ENCODE peak calls at places on chromosomes 6 and 20, in eight cellular contexts. One of them, this sample, is unnamed.

GRCh38 chr20:43066061-43066575 is 123.6 kb downstream of the PTPRT start:
- DNase-seq in astrocyte of the cerebellum: no peak
- DNase-seq in left lung: no peak
- DNase-seq in heart right ventricle: no peak
- DNase-seq in sigmoid colon: no peak
- DNase-seq in NB4: no peak
- DNase-seq in fibroblast of mammary gland: no peak
- DNase-seq in ovary: no peak
- DNase-seq in this sample: no peak

GRCh38 chr6:3876866-3877265 is 27.7 kb downstream of the FAM50B start:
- DNase-seq in astrocyte of the cerebellum: no peak
- DNase-seq in left lung: no peak
- DNase-seq in heart right ventricle: no peak
- DNase-seq in sigmoid colon: no peak
- DNase-seq in NB4: no peak
- DNase-seq in fibroblast of mammary gland: peak
- DNase-seq in ovary: no peak
- DNase-seq in this sample: no peak

GRCh38 chr20:20237093-20237959 is 130.6 kb upstream of the INSM1 start:
- DNase-seq in astrocyte of the cerebellum: peak
- DNase-seq in left lung: no peak
- DNase-seq in heart right ventricle: no peak
- DNase-seq in sigmoid colon: no peak
- DNase-seq in NB4: peak
- DNase-seq in fibroblast of mammary gland: peak
- DNase-seq in ovary: no peak
- DNase-seq in this sample: peak

GRCh38 chr6:152026291-152026690 is 218.8 kb downstream of the ESR1 start:
- DNase-seq in astrocyte of the cerebellum: no peak
- DNase-seq in left lung: no peak
- DNase-seq in heart right ventricle: no peak
- DNase-seq in sigmoid colon: no peak
- DNase-seq in NB4: no peak
- DNase-seq in fibroblast of mammary gland: no peak
- DNase-seq in ovary: no peak
- DNase-seq in this sample: no peak

GRCh38 chr6:113149511-113149910 is 707.6 kb upstream of the MARCKS start:
- DNase-seq in astrocyte of the cerebellum: no peak
- DNase-seq in left lung: no peak
- DNase-seq in heart right ventricle: no peak
- DNase-seq in sigmoid colon: no peak
- DNase-seq in NB4: no peak
- DNase-seq in fibroblast of mammary gland: peak
- DNase-seq in ovary: no peak
- DNase-seq in this sample: no peak

GRCh38 chr20:57712851-57713504 is 3.2 kb upstream of the PMEPA1 start:
- DNase-seq in astrocyte of the cerebellum: no peak
- DNase-seq in left lung: no peak
- DNase-seq in heart right ventricle: no peak
- DNase-seq in sigmoid colon: no peak
- DNase-seq in NB4: no peak
- DNase-seq in fibroblast of mammary gland: no peak
- DNase-seq in ovary: no peak
- DNase-seq in this sample: no peak

GRCh38 chr20:64188682-64189529 is 24.7 kb downstream of the MYT1 start:
- DNase-seq in astrocyte of the cerebellum: no peak
- DNase-seq in left lung: no peak
- DNase-seq in heart right ventricle: no peak
- DNase-seq in sigmoid colon: no peak
- DNase-seq in NB4: no peak
- DNase-seq in fibroblast of mammary gland: peak
- DNase-seq in ovary: no peak
- DNase-seq in this sample: peak

GRCh38 chr6:133953634-133954415 is 801 bp downstream of the TBPL1 start:
- DNase-seq in astrocyte of the cerebellum: no peak
- DNase-seq in left lung: no peak
- DNase-seq in heart right ventricle: no peak
- DNase-seq in sigmoid colon: no peak
- DNase-seq in NB4: peak
- DNase-seq in fibroblast of mammary gland: no peak
- DNase-seq in ovary: no peak
- DNase-seq in this sample: no peak

GRCh38 chr6:157954150-157955117 is 27.2 kb upstream of the SYNJ2 start:
- DNase-seq in astrocyte of the cerebellum: no peak
- DNase-seq in left lung: no peak
- DNase-seq in heart right ventricle: no peak
- DNase-seq in sigmoid colon: no peak
- DNase-seq in NB4: peak
- DNase-seq in fibroblast of mammary gland: peak
- DNase-seq in ovary: no peak
- DNase-seq in this sample: peak

GRCh38 chr20:2955257-2955950 is 82.1 kb downstream of the PTPRA start:
- DNase-seq in astrocyte of the cerebellum: no peak
- DNase-seq in left lung: no peak
- DNase-seq in heart right ventricle: no peak
- DNase-seq in sigmoid colon: no peak
- DNase-seq in NB4: peak
- DNase-seq in fibroblast of mammary gland: no peak
- DNase-seq in ovary: no peak
- DNase-seq in this sample: peak

GRCh38 chr20:35286899-35287508 is 2.4 kb upstream of the EIF6 start:
- DNase-seq in astrocyte of the cerebellum: no peak
- DNase-seq in left lung: peak
- DNase-seq in heart right ventricle: no peak
- DNase-seq in sigmoid colon: no peak
- DNase-seq in NB4: no peak
- DNase-seq in fibroblast of mammary gland: no peak
- DNase-seq in ovary: no peak
- DNase-seq in this sample: no peak

GRCh38 chr20:35284267-35284991 is at the start of gene EIF6:
- DNase-seq in astrocyte of the cerebellum: peak
- DNase-seq in left lung: peak
- DNase-seq in heart right ventricle: peak
- DNase-seq in sigmoid colon: peak
- DNase-seq in NB4: peak
- DNase-seq in fibroblast of mammary gland: peak
- DNase-seq in ovary: peak
- DNase-seq in this sample: peak

GRCh38 chr20:35286077-35286898 is 1.7 kb upstream of the EIF6 start:
- DNase-seq in astrocyte of the cerebellum: no peak
- DNase-seq in left lung: no peak
- DNase-seq in heart right ventricle: no peak
- DNase-seq in sigmoid colon: no peak
- DNase-seq in NB4: no peak
- DNase-seq in fibroblast of mammary gland: no peak
- DNase-seq in ovary: no peak
- DNase-seq in this sample: no peak

GRCh38 chr20:35284992-35285805 is 627 bp upstream of the EIF6 start:
- DNase-seq in astrocyte of the cerebellum: no peak
- DNase-seq in left lung: no peak
- DNase-seq in heart right ventricle: no peak
- DNase-seq in sigmoid colon: no peak
- DNase-seq in NB4: no peak
- DNase-seq in fibroblast of mammary gland: no peak
- DNase-seq in ovary: no peak
- DNase-seq in this sample: no peak

DNA sequence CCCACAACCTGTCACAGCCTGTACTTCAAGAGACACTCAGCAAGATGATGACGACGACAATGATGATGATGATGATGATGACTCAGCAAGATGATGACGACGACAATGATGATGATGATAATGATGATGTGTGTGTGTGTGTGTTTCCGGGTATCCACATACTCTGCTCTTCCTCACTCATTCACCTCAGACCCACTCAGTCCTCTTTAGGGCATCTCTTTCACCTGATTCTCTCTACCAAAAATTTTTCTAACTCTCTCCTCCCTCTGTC is 1.2 kb upstream of the EIF6 start:
- DNase-seq in astrocyte of the cerebellum: no peak
- DNase-seq in left lung: no peak
- DNase-seq in heart right ventricle: no peak
- DNase-seq in sigmoid colon: no peak
- DNase-seq in NB4: no peak
- DNase-seq in fibroblast of mammary gland: peak
- DNase-seq in ovary: no peak
- DNase-seq in this sample: no peak
- H3K4me3 ChIP-seq in astrocyte of the cerebellum: no peak
- H3K4me3 ChIP-seq in left lung: no peak
- H3K4me3 ChIP-seq in heart right ventricle: no peak
- H3K4me3 ChIP-seq in sigmoid colon: no peak
- H3K4me3 ChIP-seq in NB4: no peak
- H3K4me3 ChIP-seq in fibroblast of mammary gland: no peak
- H3K4me3 ChIP-seq in ovary: no peak
- H3K4me3 ChIP-seq in this sample: no peak

DNA sequence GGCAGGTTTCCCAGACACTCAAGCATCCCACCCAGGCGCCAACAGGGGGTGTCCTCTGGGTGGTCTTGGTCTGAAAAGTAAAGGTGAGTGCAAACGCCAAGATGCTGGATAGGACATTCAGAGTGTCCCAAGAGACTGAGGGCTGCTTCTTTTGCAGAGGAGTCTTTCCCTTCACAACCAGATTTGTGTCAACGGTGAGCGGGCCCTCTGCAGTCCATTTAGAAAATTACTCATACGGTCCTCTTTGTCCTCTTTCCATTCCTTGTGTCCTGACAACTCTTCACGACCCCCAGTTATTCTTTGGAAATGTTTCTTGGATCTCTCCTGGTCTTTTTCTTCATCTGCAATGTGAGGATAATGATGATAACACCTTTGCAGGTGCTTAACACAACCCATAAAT is 257.8 kb downstream of the CDC5L start:
- DNase-seq in astrocyte of the cerebellum: no peak
- DNase-seq in left lung: no peak
- DNase-seq in heart right ventricle: no peak
- DNase-seq in sigmoid colon: no peak
- DNase-seq in NB4: peak
- DNase-seq in fibroblast of mammary gland: no peak
- DNase-seq in ovary: no peak
- DNase-seq in this sample: peak
- TF ChIP-seq CTCF in astrocyte of the cerebellum: no peak
- TF ChIP-seq CTCF in left lung: no peak
- TF ChIP-seq CTCF in heart right ventricle: no peak
- TF ChIP-seq CTCF in sigmoid colon: no peak
- TF ChIP-seq CTCF in NB4: no peak
- TF ChIP-seq CTCF in fibroblast of mammary gland: no peak
- TF ChIP-seq CTCF in ovary: no peak
- TF ChIP-seq CTCF in this sample: peak

GRCh38 chr6:106512958-106513480 is 116.3 kb downstream of the RTN4IP1 start:
- DNase-seq in astrocyte of the cerebellum: no peak
- DNase-seq in left lung: no peak
- DNase-seq in heart right ventricle: no peak
- DNase-seq in sigmoid colon: no peak
- DNase-seq in NB4: no peak
- DNase-seq in fibroblast of mammary gland: peak
- DNase-seq in ovary: no peak
- DNase-seq in this sample: no peak

GRCh38 chr6:106511274-106512047 is 117.8 kb downstream of the RTN4IP1 start:
- DNase-seq in astrocyte of the cerebellum: no peak
- DNase-seq in left lung: peak
- DNase-seq in heart right ventricle: no peak
- DNase-seq in sigmoid colon: peak
- DNase-seq in NB4: peak
- DNase-seq in fibroblast of mammary gland: peak
- DNase-seq in ovary: peak
- DNase-seq in this sample: no peak

GRCh38 chr6:106514281-106514885 is 114.9 kb downstream of the RTN4IP1 start:
- DNase-seq in astrocyte of the cerebellum: no peak
- DNase-seq in left lung: no peak
- DNase-seq in heart right ventricle: no peak
- DNase-seq in sigmoid colon: no peak
- DNase-seq in NB4: no peak
- DNase-seq in fibroblast of mammary gland: no peak
- DNase-seq in ovary: no peak
- DNase-seq in this sample: no peak

GRCh38 chr6:106512048-106512957 is 117.0 kb downstream of the RTN4IP1 start:
- DNase-seq in astrocyte of the cerebellum: no peak
- DNase-seq in left lung: peak
- DNase-seq in heart right ventricle: peak
- DNase-seq in sigmoid colon: peak
- DNase-seq in NB4: peak
- DNase-seq in fibroblast of mammary gland: peak
- DNase-seq in ovary: peak
- DNase-seq in this sample: no peak

DNA sequence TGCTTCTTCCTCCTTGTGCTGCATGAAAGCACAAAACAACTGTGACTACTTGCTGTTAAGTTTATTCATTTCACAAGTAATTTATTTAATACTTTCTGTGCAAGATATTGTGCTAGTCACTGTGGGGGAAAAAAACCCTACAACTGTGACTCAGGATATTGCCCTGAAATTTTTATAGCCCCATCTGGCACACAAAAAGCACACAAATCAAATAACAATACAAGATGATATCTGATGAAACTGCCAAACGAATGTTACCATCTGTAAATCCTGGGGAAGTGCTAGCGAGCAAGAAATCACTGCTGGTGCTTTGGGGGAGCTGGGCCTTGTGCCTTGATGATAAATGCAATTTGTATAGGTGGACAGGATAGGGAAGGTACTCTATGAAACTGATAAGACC is 115.5 kb downstream of the RTN4IP1 start:
- DNase-seq in astrocyte of the cerebellum: no peak
- DNase-seq in left lung: no peak
- DNase-seq in heart right ventricle: no peak
- DNase-seq in sigmoid colon: no peak
- DNase-seq in NB4: peak
- DNase-seq in fibroblast of mammary gland: peak
- DNase-seq in ovary: no peak
- DNase-seq in this sample: no peak
- H3K4me3 ChIP-seq in astrocyte of the cerebellum: peak
- H3K4me3 ChIP-seq in left lung: no peak
- H3K4me3 ChIP-seq in heart right ventricle: peak
- H3K4me3 ChIP-seq in sigmoid colon: no peak
- H3K4me3 ChIP-seq in NB4: peak
- H3K4me3 ChIP-seq in fibroblast of mammary gland: peak
- H3K4me3 ChIP-seq in ovary: no peak
- H3K4me3 ChIP-seq in this sample: no peak

GRCh38 chr6:118269659-118270058 is 278.4 kb upstream of the PLN start:
- DNase-seq in astrocyte of the cerebellum: no peak
- DNase-seq in left lung: no peak
- DNase-seq in heart right ventricle: no peak
- DNase-seq in sigmoid colon: no peak
- DNase-seq in NB4: no peak
- DNase-seq in fibroblast of mammary gland: no peak
- DNase-seq in ovary: no peak
- DNase-seq in this sample: no peak

GRCh38 chr6:118260833-118261232 is 287.3 kb upstream of the PLN start:
- DNase-seq in astrocyte of the cerebellum: no peak
- DNase-seq in left lung: no peak
- DNase-seq in heart right ventricle: no peak
- DNase-seq in sigmoid colon: no peak
- DNase-seq in NB4: no peak
- DNase-seq in fibroblast of mammary gland: peak
- DNase-seq in ovary: no peak
- DNase-seq in this sample: no peak

GRCh38 chr6:118263929-118264486 is 284.1 kb upstream of the PLN start:
- DNase-seq in astrocyte of the cerebellum: peak
- DNase-seq in left lung: no peak
- DNase-seq in heart right ventricle: no peak
- DNase-seq in sigmoid colon: no peak
- DNase-seq in NB4: peak
- DNase-seq in fibroblast of mammary gland: peak
- DNase-seq in ovary: no peak
- DNase-seq in this sample: peak
- TF ChIP-seq CTCF in astrocyte of the cerebellum: peak
- TF ChIP-seq CTCF in left lung: no peak
- TF ChIP-seq CTCF in heart right ventricle: no peak
- TF ChIP-seq CTCF in sigmoid colon: peak
- TF ChIP-seq CTCF in NB4: peak
- TF ChIP-seq CTCF in fibroblast of mammary gland: peak
- TF ChIP-seq CTCF in ovary: no peak
- TF ChIP-seq CTCF in this sample: peak

This sample was measured in choroid plexus epithelial cell.